ENCODE peak calls at places on chromosomes 13 and 19, in eight cellular contexts. K, A, G, E, U, O, M and D are unnamed samples.

GRCh38 chr19:42281175-42282035 is 12.4 kb downstream of the CIC start:
- ATAC-seq in K (no peak), A (no peak), G (peak), E (no peak), U (no peak), O (peak), M (no peak), D (peak)

GRCh38 chr19:50666346-50667176 is 17.3 kb downstream of the C19orf81 start:
- ATAC-seq in K (no peak), A (no peak), G (no peak), E (no peak), U (no peak), O (no peak), M (no peak), D (peak)

GRCh38 chr13:28820099-28821051 is at the start of gene MTUS2:
- ATAC-seq in K (no peak), A (peak), G (peak), E (no peak), U (peak), O (no peak), M (peak), D (no peak)

GRCh38 chr13:48175200-48175599 is 57.8 kb upstream of the ITM2B start:
- ATAC-seq in K (no peak), A (no peak), G (no peak), E (no peak), U (no peak), O (no peak), M (no peak), D (no peak)

GRCh38 chr13:57653229-57653994 is 21.9 kb downstream of the PCDH17 start:
- ATAC-seq in K (no peak), A (no peak), G (no peak), E (no peak), U (no peak), O (no peak), M (no peak), D (no peak)

GRCh38 chr13:75934889-75935288 is 298.8 kb downstream of the LMO7 start:
- ATAC-seq in K (no peak), A (peak), G (peak), E (no peak), U (no peak), O (no peak), M (no peak), D (no peak)

GRCh38 chr13:23881408-23881785 is 7.8 kb downstream of the MIPEP start:
- ATAC-seq in K (no peak), A (no peak), G (no peak), E (peak), U (no peak), O (no peak), M (no peak), D (no peak)

GRCh38 chr13:102948006-102948405 is 102.2 kb downstream of the ERCC5 start:
- ATAC-seq in K (no peak), A (no peak), G (peak), E (no peak), U (no peak), O (no peak), M (no peak), D (no peak)

GRCh38 chr19:15511671-15512424 is 3.5 kb downstream of the CYP4F22 start:
- ATAC-seq in K (no peak), A (no peak), G (no peak), E (no peak), U (no peak), O (no peak), M (no peak), D (peak)

GRCh38 chr19:31220540-31220939 is 128.7 kb downstream of the TSHZ3 start:
- ATAC-seq in K (peak), A (no peak), G (peak), E (no peak), U (peak), O (no peak), M (peak), D (peak)

GRCh38 chr19:32720216-32720935 is 809 bp downstream of the TDRD12 start:
- ATAC-seq in K (no peak), A (no peak), G (no peak), E (no peak), U (no peak), O (no peak), M (no peak), D (peak)

GRCh38 chr19:33868821-33869412 is 72.2 kb downstream of the KCTD15 start:
- ATAC-seq in K (no peak), A (no peak), G (peak), E (no peak), U (no peak), O (no peak), M (no peak), D (peak)

GRCh38 chr13:79659161-79659560 is 178.2 kb downstream of the NDFIP2 start:
- ATAC-seq in K (no peak), A (no peak), G (peak), E (peak), U (no peak), O (no peak), M (no peak), D (peak)

GRCh38 chr19:56547535-56547934 is 8.8 kb downstream of the ZFP28 start:
- ATAC-seq in K (no peak), A (no peak), G (no peak), E (no peak), U (no peak), O (no peak), M (no peak), D (no peak)

GRCh38 chr19:2962018-2962670 is 15.2 kb upstream of the TLE6 start:
- ATAC-seq in K (peak), A (no peak), G (no peak), E (peak), U (peak), O (peak), M (peak), D (peak)

GRCh38 chr13:111622051-111622531 is 301.6 kb downstream of the TEX29 start:
- ATAC-seq in K (peak), A (no peak), G (no peak), E (no peak), U (no peak), O (no peak), M (no peak), D (no peak)